ENCODE peak calls at places on chromosomes 6 and 20, in nine cellular contexts. J, Z, C, G, V, I, Y, D and E are unnamed samples.

GRCh38 chr6:131911951-131912350 is 39.2 kb downstream of the CCN2 start:
- DNase-seq in C (no peak), J (no peak), Z (no peak), G (no peak), I (no peak), D (no peak), V (no peak), Y (no peak), E (no peak)

GRCh38 chr6:105357147-105357546 is 45.7 kb downstream of the PREP start:
- DNase-seq in J (no peak), G (no peak), Y (no peak), Z (no peak), C (no peak), I (no peak), V (no peak), D (no peak), E (no peak)

GRCh38 chr6:46453221-46453620 is 38.0 kb downstream of the RCAN2 start:
- DNase-seq in D (no peak), V (peak; percentile 90), Y (no peak), C (no peak), J (no peak), G (no peak), Z (no peak), I (no peak), E (no peak)

GRCh38 chr6:114564302-114564933 is 221.6 kb upstream of the HS3ST5 start:
- DNase-seq in V (no peak), C (no peak), J (peak; percentile 25), Y (no peak), G (no peak), D (no peak), I (peak; percentile 1), Z (no peak), E (no peak)

GRCh38 chr6:55937227-55937626 is 61.8 kb upstream of the BMP5 start:
- DNase-seq in Y (no peak), I (no peak), J (no peak), C (no peak), Z (no peak), G (no peak), V (no peak), D (no peak), E (no peak)

GRCh38 chr6:43923376-43924221 is 153.6 kb downstream of the VEGFA start:
- DNase-seq in I (peak; percentile 74), Y (no peak), J (no peak), V (no peak), G (peak; percentile 45), C (peak; percentile 7), Z (no peak), D (no peak), E (no peak)

GRCh38 chr6:41159415-41160082 is 3.4 kb downstream of the TREM2 start:
- DNase-seq in V (no peak), Y (no peak), J (no peak), I (no peak), D (no peak), Z (no peak), C (no peak), G (no peak), E (no peak)

GRCh38 chr20:47062226-47062880 is 167.7 kb downstream of the EYA2 start:
- DNase-seq in J (no peak), Y (no peak), I (no peak), D (no peak), C (no peak), G (no peak), V (no peak), Z (no peak), E (no peak)

GRCh38 chr6:83461438-83461837 is 30.6 kb upstream of the ME1 start:
- DNase-seq in J (no peak), V (no peak), I (no peak), C (no peak), G (no peak), Y (no peak), Z (no peak), D (no peak), E (no peak)

GRCh38 chr6:10644225-10644624 is 50.2 kb downstream of the C6orf52 start:
- DNase-seq in G (no peak), C (no peak), D (no peak), V (no peak), Z (no peak), J (no peak), I (no peak), Y (no peak), E (no peak)

GRCh38 chr20:2752631-2753455 is 47.6 kb downstream of the CPXM1 start:
- DNase-seq in V (no peak), Y (peak; percentile 46), C (peak; percentile 31), G (peak; percentile 75), I (peak; percentile 40), Z (no peak), D (no peak), J (no peak), E (no peak)

GRCh38 chr6:166453651-166454050 is 70.9 kb upstream of the MPC1 start:
- DNase-seq in V (no peak), I (no peak), Y (no peak), C (no peak), D (no peak), Z (no peak), J (no peak), G (no peak), E (no peak)